ENCODE peak calls at places on chromosomes 13 and 19, in five cellular contexts. X is NT2/D1, T is GM12878, V is H1, G is HepG2. O is an unnamed sample.

GRCh38 chr19:12513531-12514061 is 29.0 kb upstream of the ZNF709 start:
- DNase-seq in X (peak; percentile 47), T (no peak), V (peak; percentile 21), G (no peak), O (no peak)

GRCh38 chr13:30905932-30906383 is at the start of gene MEDAG:
- DNase-seq in X (no peak), T (no peak), V (no peak), G (no peak), O (no peak)

GRCh38 chr13:106566682-106567420 is 1.1 kb downstream of the ARGLU1 start:
- DNase-seq in X (peak; percentile 28), T (no peak), V (no peak), G (peak; percentile 32), O (peak; percentile 19)

GRCh38 chr13:110886475-110887241 is 28.2 kb downstream of the ANKRD10 start:
- DNase-seq in X (no peak), T (no peak), V (no peak), G (no peak), O (no peak)

GRCh38 chr13:50561774-50562173 is 281.7 kb downstream of the DLEU7 start:
- DNase-seq in X (no peak), T (no peak), V (no peak), G (no peak), O (no peak)

GRCh38 chr19:54154603-54155345 is 4.7 kb downstream of the LENG1 start:
- DNase-seq in X (no peak), T (no peak), V (no peak), G (no peak), O (no peak)

GRCh38 chr19:13887039-13887438 is 10.1 kb downstream of the NANOS3 start:
- DNase-seq in X (no peak), T (no peak), V (no peak), G (no peak), O (no peak)

GRCh38 chr13:34731486-34731885 is 210.6 kb upstream of the NBEA start:
- DNase-seq in X (no peak), T (no peak), V (no peak), G (no peak), O (no peak)

GRCh38 chr19:19514215-19514633 is 1.1 kb downstream of the TSSK6 start:
- DNase-seq in X (no peak), T (no peak), V (no peak), G (no peak), O (no peak)

GRCh38 chr13:113882266-113882627 is 18.4 kb upstream of the GAS6 start:
- DNase-seq in X (no peak), T (no peak), V (no peak), G (no peak), O (no peak)

GRCh38 chr13:111361046-111361872 is 40.8 kb downstream of the TEX29 start:
- DNase-seq in X (no peak), T (no peak), V (no peak), G (no peak), O (no peak)

GRCh38 chr13:112324121-112324520 is 52.0 kb upstream of the SPACA7 start:
- DNase-seq in X (no peak), T (no peak), V (no peak), G (no peak), O (no peak)

GRCh38 chr19:374183-374885 is 29.7 kb upstream of the MIER2 start:
- DNase-seq in X (no peak), T (no peak), V (no peak), G (no peak), O (no peak)

GRCh38 chr13:61413572-61413971 is 2.1 kb downstream of the PCDH20 start:
- DNase-seq in X (no peak), T (no peak), V (no peak), G (no peak), O (no peak)

GRCh38 chr13:40269086-40269485 is 397.4 kb downstream of the FOXO1 start:
- DNase-seq in X (no peak), T (no peak), V (no peak), G (no peak), O (no peak)

GRCh38 chr13:23350009-23350408 is 83.5 kb downstream of the SACS start:
- DNase-seq in X (no peak), T (no peak), V (no peak), G (no peak), O (no peak)

GRCh38 chr13:110529522-110530311 is 31.8 kb downstream of the RAB20 start:
- DNase-seq in X (no peak), T (no peak), V (no peak), G (no peak), O (no peak)

GRCh38 chr13:29454931-29455481 is 140.5 kb downstream of the SLC7A1 start:
- DNase-seq in X (peak; percentile 11), T (no peak), V (no peak), G (peak; percentile 16), O (peak; percentile 58)

GRCh38 chr13:87661471-87661870 is 9.7 kb upstream of the SLITRK5 start:
- DNase-seq in X (no peak), T (no peak), V (no peak), G (no peak), O (no peak)

GRCh38 chr13:99909836-99910619 is 61.5 kb downstream of the ZIC5 start:
- DNase-seq in X (no peak), T (no peak), V (no peak), G (no peak), O (no peak)

GRCh38 chr19:41351339-41352245 is 2.1 kb downstream of the TGFB1 start:
- DNase-seq in X (no peak), T (no peak), V (no peak), G (no peak), O (peak; percentile 56)

GRCh38 chr13:45662122-45662521 is 40.0 kb upstream of the CBY2 start:
- DNase-seq in X (no peak), T (no peak), V (no peak), G (no peak), O (no peak)

GRCh38 chr19:35222373-35223005 is 6.0 kb downstream of the FAM187B start:
- DNase-seq in X (no peak), T (no peak), V (no peak), G (no peak), O (no peak)

GRCh38 chr13:42553098-42554046 is 20.6 kb upstream of the TNFSF11 start:
- DNase-seq in X (no peak), T (no peak), V (no peak), G (no peak), O (no peak)

DNA sequence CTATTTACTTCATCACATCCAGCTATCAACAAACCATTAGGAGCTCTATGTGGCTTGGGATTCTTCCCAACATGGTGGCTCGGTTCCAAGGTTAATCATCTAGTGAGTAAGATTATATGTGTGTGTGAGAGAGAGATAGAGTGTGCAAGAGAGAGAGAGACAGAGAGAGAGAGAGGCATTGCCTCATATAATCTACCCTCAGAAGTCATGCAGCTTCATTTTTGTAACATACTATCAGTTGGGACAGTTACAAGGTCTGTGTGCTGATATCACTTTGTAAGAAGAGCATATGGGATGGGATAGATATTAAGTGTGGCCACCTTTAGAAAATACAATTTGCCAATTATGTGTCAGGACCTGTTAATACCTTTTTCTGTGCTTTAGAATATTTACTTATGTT is 104.1 kb downstream of the NDFIP2 start:
- DNase-seq in X (no peak), T (no peak), V (no peak), G (no peak), O (no peak)
- TF ChIP-seq SUZ12 in X (no peak), T (no peak), V (no peak), G (no peak), O (no peak)

GRCh38 chr19:45235485-45235884 is 9.7 kb downstream of the EXOC3L2 start:
- DNase-seq in X (no peak), T (no peak), V (no peak), G (no peak), O (no peak)

GRCh38 chr19:45234089-45234869 is 10.9 kb downstream of the EXOC3L2 start:
- DNase-seq in X (no peak), T (no peak), V (no peak), G (no peak), O (no peak)

GRCh38 chr19:45231891-45232290 is 13.3 kb downstream of the EXOC3L2 start:
- DNase-seq in X (no peak), T (no peak), V (no peak), G (no peak), O (no peak)
- TF ChIP-seq SUZ12 in X (no peak), T (no peak), V (no peak), G (no peak), O (no peak)

GRCh38 chr13:80562423-80562822 is 221.5 kb upstream of the SPRY2 start:
- DNase-seq in X (no peak), T (no peak), V (no peak), G (no peak), O (no peak)
- TF ChIP-seq SUZ12 in X (no peak), T (no peak), V (no peak), G (no peak), O (no peak)

GRCh38 chr19:11125994-11126685 is 29.4 kb downstream of the SPC24 start:
- DNase-seq in X (peak; percentile 71), T (no peak), V (no peak), G (peak; percentile 67), O (peak; percentile 72)
- TF ChIP-seq SUZ12 in X (no peak), T (no peak), V (no peak), G (no peak), O (no peak)

GRCh38 chr19:32373614-32374295 is 28.3 kb downstream of the ZNF507 start:
- DNase-seq in X (no peak), T (no peak), V (no peak), G (peak; percentile 100), O (peak; percentile 15)
- TF ChIP-seq SUZ12 in X (no peak), T (no peak), V (no peak), G (no peak), O (no peak)

GRCh38 chr19:33285441-33285927 is 16.9 kb downstream of the CEBPA start:
- DNase-seq in X (no peak), T (no peak), V (no peak), G (peak; percentile 58), O (no peak)
- TF ChIP-seq SUZ12 in X (no peak), T (no peak), V (no peak), G (no peak), O (no peak)

DNA sequence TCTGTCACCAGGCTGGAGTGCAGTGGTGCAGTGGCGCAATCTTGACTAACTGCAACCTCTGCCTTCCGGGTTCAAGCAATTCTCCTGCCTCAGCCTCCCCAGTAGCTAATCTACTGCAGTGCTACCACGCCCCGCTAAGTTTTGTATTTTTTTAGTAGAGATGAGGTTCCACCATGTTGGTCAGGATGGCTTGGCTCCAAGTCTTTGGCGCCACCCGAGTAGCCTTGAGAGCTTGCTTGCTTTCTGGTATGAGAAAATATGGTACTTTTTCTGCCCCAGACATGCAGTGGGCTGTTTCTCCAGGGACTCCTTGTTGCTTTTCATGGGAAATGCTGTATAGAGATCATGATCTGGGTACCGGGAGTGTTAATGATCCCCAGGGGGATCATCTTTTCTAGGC is 34.5 kb upstream of the GTF3A start:
- DNase-seq in X (no peak), T (no peak), V (no peak), G (no peak), O (no peak)
- TF ChIP-seq SUZ12 in X (no peak), T (no peak), V (no peak), G (no peak), O (no peak)

O was measured in HEK293T.